ENCODE peak calls at places on chromosomes 12 and 14, in five cellular contexts. C is esophagus muscularis mucosa, N is heart left ventricle, X is right lobe of liver, A is GM12892. Z is an unnamed sample.

GRCh38 chr12:89259831-89260230 is 92.5 kb downstream of the DUSP6 start:
- DNase-seq in C (no peak), N (no peak), X (no peak), A (no peak), Z (no peak)

GRCh38 chr14:68089146-68089715 is 269.7 kb downstream of the RAD51B start:
- DNase-seq in C (no peak), N (no peak), X (no peak), A (no peak), Z (peak; percentile 16)

GRCh38 chr12:13425766-13426165 is 229.2 kb downstream of the EMP1 start:
- DNase-seq in C (no peak), N (no peak), X (no peak), A (no peak), Z (no peak)

GRCh38 chr12:129101404-129101803 is 248.1 kb downstream of the GLT1D1 start:
- DNase-seq in C (no peak), N (no peak), X (no peak), A (no peak), Z (no peak)

GRCh38 chr14:89447182-89447970 is 30.3 kb upstream of the FOXN3 start:
- DNase-seq in C (no peak), N (no peak), X (no peak), A (no peak), Z (no peak)

GRCh38 chr12:52876371-52876770 is 27.6 kb upstream of the KRT78 start:
- DNase-seq in C (no peak), N (no peak), X (no peak), A (no peak), Z (no peak)

GRCh38 chr14:64649383-64649998 is 54.7 kb upstream of the PLEKHG3 start:
- DNase-seq in C (no peak), N (no peak), X (peak; percentile 82), A (no peak), Z (no peak)

GRCh38 chr12:23482571-23482970 is 466.9 kb downstream of the SOX5 start:
- DNase-seq in C (no peak), N (no peak), X (no peak), A (no peak), Z (no peak)

GRCh38 chr14:91354221-91354916 is 63.3 kb downstream of the CCDC88C start:
- DNase-seq in C (no peak), N (no peak), X (no peak), A (no peak), Z (no peak)

GRCh38 chr12:40010899-40011774 is 94.7 kb downstream of the SLC2A13 start:
- DNase-seq in C (no peak), N (no peak), X (peak; percentile 65), A (peak; percentile 5), Z (peak; percentile 75)

GRCh38 chr14:24633353-24633752 is 637 bp downstream of the GZMB start:
- DNase-seq in C (no peak), N (no peak), X (no peak), A (no peak), Z (no peak)

GRCh38 chr14:58788655-58789054 is 150.9 kb downstream of the DACT1 start:
- DNase-seq in C (peak; percentile 70), N (no peak), X (no peak), A (no peak), Z (no peak)

GRCh38 chr12:88393017-88393767 is 187.1 kb downstream of the KITLG start:
- DNase-seq in C (no peak), N (no peak), X (no peak), A (no peak), Z (no peak)

GRCh38 chr12:16437281-16437816 is 89.9 kb downstream of the MGST1 start:
- DNase-seq in C (no peak), N (no peak), X (no peak), A (no peak), Z (no peak)

GRCh38 chr12:43158126-43158525 is 393.9 kb downstream of the ADAMTS20 start:
- DNase-seq in C (no peak), N (no peak), X (no peak), A (no peak), Z (no peak)

GRCh38 chr12:49244161-49244560 is 20.7 kb upstream of the TUBA1C start:
- DNase-seq in C (no peak), N (no peak), X (no peak), A (no peak), Z (no peak)

GRCh38 chr14:95666450-95666849 is 19.8 kb upstream of the TCL1B start:
- DNase-seq in C (no peak), N (no peak), X (no peak), A (no peak), Z (no peak)

GRCh38 chr14:100591453-100592371 is 4.5 kb upstream of the BEGAIN start:
- DNase-seq in C (no peak), N (no peak), X (no peak), A (no peak), Z (no peak)

GRCh38 chr14:96754162-96754844 is 42.9 kb upstream of the VRK1 start:
- DNase-seq in C (no peak), N (no peak), X (no peak), A (no peak), Z (no peak)

GRCh38 chr12:2052861-2053674 is at the start of gene CACNA1C:
- DNase-seq in C (no peak), N (peak; percentile 70), X (no peak), A (no peak), Z (peak; percentile 57)

GRCh38 chr14:76938092-76938500 is 90.4 kb downstream of the IRF2BPL start:
- DNase-seq in C (no peak), N (no peak), X (no peak), A (no peak), Z (no peak)

GRCh38 chr12:27237790-27238771 is 6.0 kb upstream of the STK38L start:
- DNase-seq in C (no peak), N (no peak), X (no peak), A (no peak), Z (no peak)

GRCh38 chr14:55191881-55192616 is 664 bp upstream of the DLGAP5 start:
- DNase-seq in C (no peak), N (no peak), X (no peak), A (no peak), Z (no peak)
- TF ChIP-seq POLR2A in C (no peak), N (no peak), X (no peak), A (no peak), Z (no peak)

DNA sequence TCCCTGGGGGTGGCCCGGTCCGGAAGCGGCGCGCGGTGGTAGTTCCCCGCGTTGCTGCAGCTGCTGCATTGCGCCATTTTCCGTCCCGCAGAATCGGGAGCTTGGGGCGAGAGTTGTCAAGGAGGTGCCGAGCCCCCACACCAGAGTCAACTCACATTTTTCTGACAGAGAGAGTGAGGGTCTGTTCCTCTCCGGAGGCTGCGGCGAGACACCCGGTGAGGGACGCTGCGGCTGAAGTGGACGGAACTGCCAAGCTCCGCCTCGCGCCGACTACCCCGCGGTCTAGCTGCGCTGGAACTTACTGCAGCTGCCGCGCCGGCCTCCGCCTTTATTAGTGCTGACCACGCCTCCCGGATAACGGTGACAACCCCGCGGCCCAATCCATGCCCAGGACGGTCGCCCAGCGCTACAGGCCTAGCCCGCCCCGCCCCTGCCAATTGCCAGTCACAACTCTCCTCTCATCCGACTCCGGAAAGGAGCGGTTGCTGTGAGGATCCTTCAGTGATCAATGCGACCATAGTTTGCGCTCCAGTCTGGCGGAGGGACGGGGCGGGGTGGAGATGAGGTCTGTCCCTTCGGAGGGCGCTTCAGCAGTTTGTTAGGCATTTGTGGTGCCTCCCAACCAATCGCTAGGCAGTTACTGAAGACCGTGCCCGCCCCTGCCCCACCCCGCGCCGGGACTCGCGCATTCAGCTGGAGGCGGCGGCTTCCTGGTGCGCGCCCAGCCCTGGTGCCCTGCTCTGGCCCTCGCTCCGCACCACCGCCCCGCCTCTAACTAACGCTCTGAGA is at the start of gene VAMP1:
- DNase-seq in C (peak; percentile 100), N (peak; percentile 99), X (peak; percentile 100), A (peak; percentile 94), Z (peak; percentile 98)
- TF ChIP-seq POLR2A in C (peak; percentile 97), N (peak; percentile 100), X (peak; percentile 100), A (peak; percentile 100), Z (peak; percentile 100)

GRCh38 chr12:121128908-121129704 is 3.6 kb upstream of the P2RX7 start:
- DNase-seq in C (peak; percentile 93), N (peak; percentile 85), X (peak; percentile 92), A (peak; percentile 75), Z (peak; percentile 88)
- TF ChIP-seq POLR2A in C (no peak), N (no peak), X (peak; percentile 9), A (peak; percentile 41), Z (no peak)

GRCh38 chr14:70096866-70097265 is 91.9 kb downstream of the SLC8A3 start:
- DNase-seq in C (no peak), N (no peak), X (no peak), A (no peak), Z (no peak)

GRCh38 chr14:70097576-70098256 is 91.0 kb downstream of the SLC8A3 start:
- DNase-seq in C (no peak), N (no peak), X (no peak), A (no peak), Z (no peak)

GRCh38 chr14:70100071-70100470 is 88.7 kb downstream of the SLC8A3 start:
- DNase-seq in C (peak; percentile 62), N (no peak), X (no peak), A (no peak), Z (no peak)

GRCh38 chr14:70094631-70095030 is 94.1 kb downstream of the SLC8A3 start:
- DNase-seq in C (no peak), N (no peak), X (no peak), A (no peak), Z (no peak)

DNA sequence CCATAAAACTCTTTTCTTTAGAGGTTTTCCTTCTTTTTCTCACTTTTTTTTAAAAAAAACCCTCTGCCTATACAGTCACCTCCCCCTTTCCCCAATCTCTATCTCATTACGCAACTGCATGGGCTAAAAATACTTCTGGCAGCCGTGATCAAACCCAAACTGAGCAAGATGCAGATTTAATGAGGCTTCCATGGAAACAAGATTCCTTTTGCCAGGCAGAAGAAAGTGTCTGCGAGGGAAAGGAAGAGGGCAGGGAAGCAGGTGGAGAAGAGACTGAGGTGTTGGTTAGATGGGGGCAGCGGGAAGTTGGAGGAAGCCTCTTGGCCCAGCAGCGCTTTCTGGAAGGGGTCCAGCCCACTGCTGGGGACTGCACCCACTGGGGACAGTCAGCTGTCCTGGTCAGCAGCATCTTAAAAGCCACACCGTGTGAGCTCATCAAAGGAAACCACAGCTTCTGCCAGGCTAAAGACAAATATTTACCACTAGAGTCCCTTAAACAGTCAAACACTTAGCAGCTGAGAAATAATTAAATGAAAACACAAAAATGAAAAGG is 90.4 kb downstream of the SLC8A3 start:
- DNase-seq in C (peak; percentile 70), N (no peak), X (no peak), A (no peak), Z (peak; percentile 26)
- TF ChIP-seq POLR2A in C (no peak), N (no peak), X (no peak), A (no peak), Z (no peak)

DNA sequence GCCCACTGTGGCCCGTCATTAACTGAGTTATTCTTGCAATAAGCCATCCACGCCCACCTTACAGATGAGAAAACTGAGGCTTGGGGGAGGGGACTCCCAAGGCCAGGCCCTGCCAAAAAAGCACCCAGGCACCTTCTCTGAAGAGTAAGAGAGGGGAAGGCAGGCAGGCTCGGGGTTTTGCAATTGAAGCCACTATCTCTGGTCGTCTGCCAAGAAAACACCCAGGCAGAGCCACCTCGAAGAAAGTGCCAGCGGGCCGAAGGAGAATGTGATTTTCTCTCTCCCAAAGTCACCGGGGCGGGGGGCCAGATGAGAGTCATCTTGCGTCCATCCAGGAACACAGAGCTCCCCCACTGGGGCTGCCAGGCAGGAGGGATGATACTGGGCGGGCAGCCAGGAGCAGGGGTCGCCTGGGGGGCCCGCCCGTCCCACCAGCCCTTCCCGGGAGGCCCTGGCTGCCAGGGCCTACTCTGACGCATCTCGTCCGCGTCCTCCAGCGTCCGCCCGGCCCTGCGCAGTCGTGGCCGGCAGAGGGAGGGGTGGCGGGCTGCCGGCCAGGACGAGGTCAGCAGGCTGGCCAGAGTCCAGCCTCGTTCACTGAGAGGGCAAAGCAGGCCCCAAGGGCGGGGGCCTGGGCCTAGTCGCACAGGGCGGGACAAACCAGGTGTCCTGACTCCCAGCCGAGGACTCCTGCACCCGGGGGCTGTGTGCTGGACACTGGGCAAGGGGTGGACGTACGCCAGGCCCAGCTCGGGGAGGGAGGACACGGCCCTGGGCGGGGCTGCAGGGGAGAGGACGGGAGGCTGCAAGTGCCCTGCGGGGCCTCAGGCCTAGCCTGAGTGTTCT is 74.4 kb downstream of the RFLNA start:
- DNase-seq in C (no peak), N (peak; percentile 96), X (peak; percentile 97), A (no peak), Z (peak; percentile 97)
- TF ChIP-seq POLR2A in C (no peak), N (peak; percentile 14), X (no peak), A (no peak), Z (no peak)

Z was measured in adrenal gland.